ENCODE peak calls at places on chromosomes 3 and 15, in five cellular contexts. T, H, D, K and A are unnamed samples.

GRCh38 chr3:13009132-13009945 is 63.9 kb downstream of the IQSEC1 start:
- DNase-seq in T (no peak), H (no peak), D (peak), K (peak), A (peak)

GRCh38 chr15:66777054-66777453 is 75.0 kb downstream of the SMAD6 start:
- DNase-seq in T (no peak), H (no peak), D (no peak), K (no peak), A (no peak)

GRCh38 chr3:86996261-86996955 is 5.5 kb upstream of the VGLL3 start:
- DNase-seq in T (no peak), H (peak), D (no peak), K (no peak), A (no peak)

GRCh38 chr3:113331187-113331586 is 110.1 kb downstream of the CFAP44 start:
- DNase-seq in T (no peak), H (no peak), D (no peak), K (no peak), A (no peak)

GRCh38 chr3:186849392-186849975 is 7.0 kb downstream of the ADIPOQ start:
- DNase-seq in T (no peak), H (peak), D (no peak), K (no peak), A (no peak)

GRCh38 chr3:169659858-169660614 is 3.5 kb downstream of the MECOM start:
- DNase-seq in T (no peak), H (peak), D (no peak), K (no peak), A (no peak)

GRCh38 chr3:149299938-149300791 is 33.3 kb downstream of the TM4SF18 start:
- DNase-seq in T (peak), H (peak), D (no peak), K (no peak), A (no peak)

GRCh38 chr3:145767909-145768308 is 393.1 kb downstream of the PLOD2 start:
- DNase-seq in T (no peak), H (peak), D (no peak), K (no peak), A (no peak)

GRCh38 chr3:134885877-134886621 is 91.0 kb downstream of the EPHB1 start:
- DNase-seq in T (no peak), H (no peak), D (no peak), K (no peak), A (no peak)

GRCh38 chr15:90550919-90551318 is 21.2 kb downstream of the CRTC3 start:
- DNase-seq in T (no peak), H (no peak), D (no peak), K (no peak), A (no peak)

GRCh38 chr3:194447161-194447560 is 39.6 kb downstream of the ATP13A3 start:
- DNase-seq in T (no peak), H (no peak), D (no peak), K (no peak), A (no peak)

GRCh38 chr3:72288955-72289707 is 504.2 kb upstream of the PROK2 start:
- DNase-seq in T (peak), H (peak), D (peak), K (no peak), A (no peak)

GRCh38 chr3:11379238-11379823 is 107.1 kb downstream of the ATG7 start:
- DNase-seq in T (no peak), H (peak), D (peak), K (no peak), A (no peak)

GRCh38 chr15:62456011-62456920 is 291.2 kb upstream of the C2CD4B start:
- DNase-seq in T (no peak), H (no peak), D (no peak), K (no peak), A (no peak)

GRCh38 chr3:111803123-111803593 is 55.9 kb upstream of the PHLDB2 start:
- DNase-seq in T (no peak), H (peak), D (no peak), K (no peak), A (no peak)